ENCODE peak calls at places on chromosomes 1 and 21, in nine cellular contexts. One of them, this sample, is unnamed.

GRCh38 chr1:225769687-225770086 is 7.9 kb upstream of the SRP9 start:
- DNase-seq in AG04450: no peak
- DNase-seq in glomerular endothelial cell: no peak
- DNase-seq in fibroblast of lung: no peak
- DNase-seq in NCI-H69: no peak
- DNase-seq in M059J: no peak
- DNase-seq in PC-3: no peak
- DNase-seq in T-cell: no peak
- DNase-seq in stimulated activated naive CD8-positive, alpha-beta T cell treated with anti-CD3 and anti-CD28 coated beads, Interleukin-15, Interleukin-2, amounts not matched to agents 100 U/mL and 50 U/mL, for 24 hours: no peak
- DNase-seq in this sample: peak

GRCh38 chr21:45756669-45757068 is 113.1 kb downstream of the PCBP3 start:
- DNase-seq in M059J: no peak
- DNase-seq in glomerular endothelial cell: no peak
- DNase-seq in T-cell: no peak
- DNase-seq in fibroblast of lung: no peak
- DNase-seq in NCI-H69: no peak
- DNase-seq in PC-3: no peak
- DNase-seq in AG04450: no peak
- DNase-seq in stimulated activated naive CD8-positive, alpha-beta T cell treated with anti-CD3 and anti-CD28 coated beads, Interleukin-15, Interleukin-2, amounts not matched to agents 100 U/mL and 50 U/mL, for 24 hours: no peak
- DNase-seq in this sample: no peak

GRCh38 chr1:3219005-3219724 is 150.2 kb downstream of the PRDM16 start:
- DNase-seq in fibroblast of lung: peak
- DNase-seq in glomerular endothelial cell: no peak
- DNase-seq in T-cell: no peak
- DNase-seq in PC-3: peak
- DNase-seq in AG04450: no peak
- DNase-seq in stimulated activated naive CD8-positive, alpha-beta T cell treated with anti-CD3 and anti-CD28 coated beads, Interleukin-15, Interleukin-2, amounts not matched to agents 100 U/mL and 50 U/mL, for 24 hours: no peak
- DNase-seq in M059J: peak
- DNase-seq in NCI-H69: no peak
- DNase-seq in this sample: peak

GRCh38 chr21:32603131-32603530 is 9.0 kb downstream of the CFAP298 start:
- DNase-seq in NCI-H69: peak
- DNase-seq in T-cell: no peak
- DNase-seq in glomerular endothelial cell: no peak
- DNase-seq in PC-3: no peak
- DNase-seq in AG04450: no peak
- DNase-seq in fibroblast of lung: no peak
- DNase-seq in stimulated activated naive CD8-positive, alpha-beta T cell treated with anti-CD3 and anti-CD28 coated beads, Interleukin-15, Interleukin-2, amounts not matched to agents 100 U/mL and 50 U/mL, for 24 hours: no peak
- DNase-seq in M059J: no peak
- DNase-seq in this sample: no peak

GRCh38 chr1:24149854-24150227 is 6.9 kb upstream of the IL22RA1 start:
- DNase-seq in stimulated activated naive CD8-positive, alpha-beta T cell treated with anti-CD3 and anti-CD28 coated beads, Interleukin-15, Interleukin-2, amounts not matched to agents 100 U/mL and 50 U/mL, for 24 hours: peak
- DNase-seq in NCI-H69: no peak
- DNase-seq in fibroblast of lung: peak
- DNase-seq in PC-3: peak
- DNase-seq in glomerular endothelial cell: no peak
- DNase-seq in AG04450: no peak
- DNase-seq in T-cell: no peak
- DNase-seq in M059J: peak
- DNase-seq in this sample: no peak

GRCh38 chr1:107782192-107782845 is 182.7 kb downstream of the VAV3 start:
- DNase-seq in glomerular endothelial cell: peak
- DNase-seq in PC-3: peak
- DNase-seq in T-cell: peak
- DNase-seq in stimulated activated naive CD8-positive, alpha-beta T cell treated with anti-CD3 and anti-CD28 coated beads, Interleukin-15, Interleukin-2, amounts not matched to agents 100 U/mL and 50 U/mL, for 24 hours: peak
- DNase-seq in NCI-H69: peak
- DNase-seq in M059J: peak
- DNase-seq in AG04450: peak
- DNase-seq in fibroblast of lung: peak
- DNase-seq in this sample: peak

GRCh38 chr1:242129103-242129502 is 130.2 kb upstream of the MAP1LC3C start:
- DNase-seq in NCI-H69: peak
- DNase-seq in T-cell: no peak
- DNase-seq in AG04450: no peak
- DNase-seq in PC-3: peak
- DNase-seq in glomerular endothelial cell: no peak
- DNase-seq in stimulated activated naive CD8-positive, alpha-beta T cell treated with anti-CD3 and anti-CD28 coated beads, Interleukin-15, Interleukin-2, amounts not matched to agents 100 U/mL and 50 U/mL, for 24 hours: no peak
- DNase-seq in M059J: peak
- DNase-seq in fibroblast of lung: peak
- DNase-seq in this sample: peak

GRCh38 chr1:44361478-44361877 is 6.4 kb upstream of the ERI3 start:
- DNase-seq in fibroblast of lung: no peak
- DNase-seq in M059J: peak
- DNase-seq in PC-3: peak
- DNase-seq in NCI-H69: peak
- DNase-seq in stimulated activated naive CD8-positive, alpha-beta T cell treated with anti-CD3 and anti-CD28 coated beads, Interleukin-15, Interleukin-2, amounts not matched to agents 100 U/mL and 50 U/mL, for 24 hours: no peak
- DNase-seq in AG04450: no peak
- DNase-seq in T-cell: no peak
- DNase-seq in glomerular endothelial cell: no peak
- DNase-seq in this sample: no peak

GRCh38 chr1:167529829-167530474 is 11.6 kb upstream of the CD247 start:
- DNase-seq in NCI-H69: peak
- DNase-seq in stimulated activated naive CD8-positive, alpha-beta T cell treated with anti-CD3 and anti-CD28 coated beads, Interleukin-15, Interleukin-2, amounts not matched to agents 100 U/mL and 50 U/mL, for 24 hours: no peak
- DNase-seq in T-cell: no peak
- DNase-seq in fibroblast of lung: peak
- DNase-seq in PC-3: no peak
- DNase-seq in M059J: peak
- DNase-seq in AG04450: no peak
- DNase-seq in glomerular endothelial cell: no peak
- DNase-seq in this sample: peak

GRCh38 chr1:204340137-204340536 is 19.6 kb downstream of the PLEKHA6 start:
- DNase-seq in T-cell: no peak
- DNase-seq in NCI-H69: peak
- DNase-seq in stimulated activated naive CD8-positive, alpha-beta T cell treated with anti-CD3 and anti-CD28 coated beads, Interleukin-15, Interleukin-2, amounts not matched to agents 100 U/mL and 50 U/mL, for 24 hours: no peak
- DNase-seq in M059J: no peak
- DNase-seq in PC-3: no peak
- DNase-seq in glomerular endothelial cell: no peak
- DNase-seq in AG04450: no peak
- DNase-seq in fibroblast of lung: no peak
- DNase-seq in this sample: no peak

GRCh38 chr1:196590959-196591358 is 17.3 kb downstream of the KCNT2 start:
- DNase-seq in T-cell: no peak
- DNase-seq in AG04450: no peak
- DNase-seq in stimulated activated naive CD8-positive, alpha-beta T cell treated with anti-CD3 and anti-CD28 coated beads, Interleukin-15, Interleukin-2, amounts not matched to agents 100 U/mL and 50 U/mL, for 24 hours: no peak
- DNase-seq in glomerular endothelial cell: no peak
- DNase-seq in PC-3: no peak
- DNase-seq in NCI-H69: no peak
- DNase-seq in fibroblast of lung: no peak
- DNase-seq in M059J: no peak
- DNase-seq in this sample: no peak

GRCh38 chr1:151327903-151328674 is 873 bp upstream of the PI4KB start:
- DNase-seq in fibroblast of lung: no peak
- DNase-seq in AG04450: no peak
- DNase-seq in NCI-H69: no peak
- DNase-seq in T-cell: no peak
- DNase-seq in stimulated activated naive CD8-positive, alpha-beta T cell treated with anti-CD3 and anti-CD28 coated beads, Interleukin-15, Interleukin-2, amounts not matched to agents 100 U/mL and 50 U/mL, for 24 hours: peak
- DNase-seq in glomerular endothelial cell: no peak
- DNase-seq in M059J: no peak
- DNase-seq in PC-3: no peak
- DNase-seq in this sample: no peak

GRCh38 chr1:53765656-53766055 is 26.7 kb upstream of the GLIS1 start:
- DNase-seq in M059J: peak
- DNase-seq in fibroblast of lung: peak
- DNase-seq in PC-3: no peak
- DNase-seq in stimulated activated naive CD8-positive, alpha-beta T cell treated with anti-CD3 and anti-CD28 coated beads, Interleukin-15, Interleukin-2, amounts not matched to agents 100 U/mL and 50 U/mL, for 24 hours: no peak
- DNase-seq in AG04450: no peak
- DNase-seq in T-cell: no peak
- DNase-seq in NCI-H69: peak
- DNase-seq in glomerular endothelial cell: peak
- DNase-seq in this sample: no peak

GRCh38 chr21:36792505-36792967 is 93.6 kb downstream of the SIM2 start:
- DNase-seq in AG04450: no peak
- DNase-seq in T-cell: no peak
- DNase-seq in fibroblast of lung: no peak
- DNase-seq in stimulated activated naive CD8-positive, alpha-beta T cell treated with anti-CD3 and anti-CD28 coated beads, Interleukin-15, Interleukin-2, amounts not matched to agents 100 U/mL and 50 U/mL, for 24 hours: no peak
- DNase-seq in M059J: peak
- DNase-seq in NCI-H69: peak
- DNase-seq in PC-3: peak
- DNase-seq in glomerular endothelial cell: no peak
- DNase-seq in this sample: no peak

GRCh38 chr1:85628791-85629531 is 48.4 kb downstream of the CCN1 start:
- DNase-seq in NCI-H69: peak
- DNase-seq in T-cell: no peak
- DNase-seq in fibroblast of lung: peak
- DNase-seq in PC-3: peak
- DNase-seq in M059J: peak
- DNase-seq in glomerular endothelial cell: no peak
- DNase-seq in stimulated activated naive CD8-positive, alpha-beta T cell treated with anti-CD3 and anti-CD28 coated beads, Interleukin-15, Interleukin-2, amounts not matched to agents 100 U/mL and 50 U/mL, for 24 hours: no peak
- DNase-seq in AG04450: peak
- DNase-seq in this sample: peak

GRCh38 chr1:214808845-214809460 is 206.0 kb downstream of the CENPF start:
- DNase-seq in PC-3: peak
- DNase-seq in NCI-H69: peak
- DNase-seq in M059J: peak
- DNase-seq in T-cell: no peak
- DNase-seq in glomerular endothelial cell: no peak
- DNase-seq in fibroblast of lung: peak
- DNase-seq in stimulated activated naive CD8-positive, alpha-beta T cell treated with anti-CD3 and anti-CD28 coated beads, Interleukin-15, Interleukin-2, amounts not matched to agents 100 U/mL and 50 U/mL, for 24 hours: no peak
- DNase-seq in AG04450: no peak
- DNase-seq in this sample: no peak

GRCh38 chr21:33993286-33994231 is 78.0 kb upstream of the ATP5PO start:
- DNase-seq in glomerular endothelial cell: no peak
- DNase-seq in PC-3: no peak
- DNase-seq in NCI-H69: peak
- DNase-seq in T-cell: no peak
- DNase-seq in AG04450: no peak
- DNase-seq in fibroblast of lung: no peak
- DNase-seq in stimulated activated naive CD8-positive, alpha-beta T cell treated with anti-CD3 and anti-CD28 coated beads, Interleukin-15, Interleukin-2, amounts not matched to agents 100 U/mL and 50 U/mL, for 24 hours: no peak
- DNase-seq in M059J: no peak
- DNase-seq in this sample: no peak

GRCh38 chr21:38142226-38142625 is 114.6 kb upstream of the KCNJ15 start:
- DNase-seq in M059J: peak
- DNase-seq in glomerular endothelial cell: no peak
- DNase-seq in T-cell: no peak
- DNase-seq in fibroblast of lung: no peak
- DNase-seq in stimulated activated naive CD8-positive, alpha-beta T cell treated with anti-CD3 and anti-CD28 coated beads, Interleukin-15, Interleukin-2, amounts not matched to agents 100 U/mL and 50 U/mL, for 24 hours: no peak
- DNase-seq in PC-3: no peak
- DNase-seq in AG04450: no peak
- DNase-seq in NCI-H69: peak
- DNase-seq in this sample: no peak

GRCh38 chr1:231202125-231202633 is 38.8 kb upstream of the GNPAT start:
- DNase-seq in AG04450: no peak
- DNase-seq in NCI-H69: no peak
- DNase-seq in fibroblast of lung: no peak
- DNase-seq in stimulated activated naive CD8-positive, alpha-beta T cell treated with anti-CD3 and anti-CD28 coated beads, Interleukin-15, Interleukin-2, amounts not matched to agents 100 U/mL and 50 U/mL, for 24 hours: no peak
- DNase-seq in T-cell: no peak
- DNase-seq in PC-3: no peak
- DNase-seq in glomerular endothelial cell: no peak
- DNase-seq in M059J: no peak
- DNase-seq in this sample: no peak

GRCh38 chr1:7339014-7339413 is 432.1 kb upstream of the VAMP3 start:
- DNase-seq in AG04450: no peak
- DNase-seq in NCI-H69: no peak
- DNase-seq in glomerular endothelial cell: no peak
- DNase-seq in M059J: no peak
- DNase-seq in stimulated activated naive CD8-positive, alpha-beta T cell treated with anti-CD3 and anti-CD28 coated beads, Interleukin-15, Interleukin-2, amounts not matched to agents 100 U/mL and 50 U/mL, for 24 hours: no peak
- DNase-seq in fibroblast of lung: peak
- DNase-seq in PC-3: no peak
- DNase-seq in T-cell: no peak
- DNase-seq in this sample: no peak

GRCh38 chr1:92951141-92951582 is 10.1 kb downstream of the DIPK1A start:
- DNase-seq in NCI-H69: peak
- DNase-seq in AG04450: no peak
- DNase-seq in T-cell: no peak
- DNase-seq in stimulated activated naive CD8-positive, alpha-beta T cell treated with anti-CD3 and anti-CD28 coated beads, Interleukin-15, Interleukin-2, amounts not matched to agents 100 U/mL and 50 U/mL, for 24 hours: no peak
- DNase-seq in glomerular endothelial cell: no peak
- DNase-seq in M059J: peak
- DNase-seq in PC-3: peak
- DNase-seq in fibroblast of lung: peak
- DNase-seq in this sample: peak

GRCh38 chr1:61448934-61449368 is 276.0 kb downstream of the TM2D1 start:
- DNase-seq in M059J: no peak
- DNase-seq in glomerular endothelial cell: no peak
- DNase-seq in stimulated activated naive CD8-positive, alpha-beta T cell treated with anti-CD3 and anti-CD28 coated beads, Interleukin-15, Interleukin-2, amounts not matched to agents 100 U/mL and 50 U/mL, for 24 hours: no peak
- DNase-seq in T-cell: no peak
- DNase-seq in AG04450: no peak
- DNase-seq in PC-3: no peak
- DNase-seq in fibroblast of lung: peak
- DNase-seq in NCI-H69: peak
- DNase-seq in this sample: no peak

GRCh38 chr1:201730611-201731010 is 98.3 kb upstream of the IPO9 start:
- DNase-seq in PC-3: no peak
- DNase-seq in AG04450: no peak
- DNase-seq in NCI-H69: no peak
- DNase-seq in glomerular endothelial cell: no peak
- DNase-seq in stimulated activated naive CD8-positive, alpha-beta T cell treated with anti-CD3 and anti-CD28 coated beads, Interleukin-15, Interleukin-2, amounts not matched to agents 100 U/mL and 50 U/mL, for 24 hours: no peak
- DNase-seq in fibroblast of lung: no peak
- DNase-seq in M059J: no peak
- DNase-seq in T-cell: no peak
- DNase-seq in this sample: peak

GRCh38 chr1:68168545-68169065 is 63.7 kb downstream of the WLS start:
- DNase-seq in NCI-H69: no peak
- DNase-seq in T-cell: no peak
- DNase-seq in glomerular endothelial cell: no peak
- DNase-seq in PC-3: no peak
- DNase-seq in M059J: no peak
- DNase-seq in stimulated activated naive CD8-positive, alpha-beta T cell treated with anti-CD3 and anti-CD28 coated beads, Interleukin-15, Interleukin-2, amounts not matched to agents 100 U/mL and 50 U/mL, for 24 hours: no peak
- DNase-seq in fibroblast of lung: peak
- DNase-seq in AG04450: no peak
- DNase-seq in this sample: no peak

GRCh38 chr1:155729031-155729898 is 40.4 kb downstream of the DAP3 start:
- DNase-seq in NCI-H69: peak
- DNase-seq in fibroblast of lung: peak
- DNase-seq in glomerular endothelial cell: peak
- DNase-seq in M059J: peak
- DNase-seq in AG04450: peak
- DNase-seq in PC-3: peak
- DNase-seq in T-cell: peak
- DNase-seq in stimulated activated naive CD8-positive, alpha-beta T cell treated with anti-CD3 and anti-CD28 coated beads, Interleukin-15, Interleukin-2, amounts not matched to agents 100 U/mL and 50 U/mL, for 24 hours: peak
- DNase-seq in this sample: peak

GRCh38 chr1:225813250-225813964 is 3.5 kb downstream of the EPHX1 start:
- DNase-seq in PC-3: peak
- DNase-seq in M059J: no peak
- DNase-seq in NCI-H69: peak
- DNase-seq in AG04450: no peak
- DNase-seq in stimulated activated naive CD8-positive, alpha-beta T cell treated with anti-CD3 and anti-CD28 coated beads, Interleukin-15, Interleukin-2, amounts not matched to agents 100 U/mL and 50 U/mL, for 24 hours: no peak
- DNase-seq in glomerular endothelial cell: no peak
- DNase-seq in fibroblast of lung: peak
- DNase-seq in T-cell: no peak
- DNase-seq in this sample: peak

GRCh38 chr1:219086956-219087469 is 86.7 kb upstream of the LYPLAL1 start:
- DNase-seq in PC-3: no peak
- DNase-seq in M059J: no peak
- DNase-seq in AG04450: no peak
- DNase-seq in stimulated activated naive CD8-positive, alpha-beta T cell treated with anti-CD3 and anti-CD28 coated beads, Interleukin-15, Interleukin-2, amounts not matched to agents 100 U/mL and 50 U/mL, for 24 hours: no peak
- DNase-seq in glomerular endothelial cell: no peak
- DNase-seq in T-cell: no peak
- DNase-seq in NCI-H69: no peak
- DNase-seq in fibroblast of lung: peak
- DNase-seq in this sample: no peak

GRCh38 chr1:34929497-34929852 is at the start of gene DLGAP3:
- DNase-seq in glomerular endothelial cell: no peak
- DNase-seq in stimulated activated naive CD8-positive, alpha-beta T cell treated with anti-CD3 and anti-CD28 coated beads, Interleukin-15, Interleukin-2, amounts not matched to agents 100 U/mL and 50 U/mL, for 24 hours: peak
- DNase-seq in M059J: peak
- DNase-seq in NCI-H69: peak
- DNase-seq in AG04450: no peak
- DNase-seq in fibroblast of lung: no peak
- DNase-seq in PC-3: no peak
- DNase-seq in T-cell: no peak
- DNase-seq in this sample: no peak

GRCh38 chr1:157145081-157145480 is 6.9 kb upstream of the ETV3 start:
- DNase-seq in NCI-H69: no peak
- DNase-seq in AG04450: no peak
- DNase-seq in glomerular endothelial cell: no peak
- DNase-seq in M059J: peak
- DNase-seq in PC-3: no peak
- DNase-seq in fibroblast of lung: no peak
- DNase-seq in stimulated activated naive CD8-positive, alpha-beta T cell treated with anti-CD3 and anti-CD28 coated beads, Interleukin-15, Interleukin-2, amounts not matched to agents 100 U/mL and 50 U/mL, for 24 hours: no peak
- DNase-seq in T-cell: no peak
- DNase-seq in this sample: no peak

GRCh38 chr1:28078680-28079626 is 9.5 kb downstream of the EYA3 start:
- DNase-seq in fibroblast of lung: peak
- DNase-seq in NCI-H69: peak
- DNase-seq in T-cell: no peak
- DNase-seq in glomerular endothelial cell: no peak
- DNase-seq in AG04450: no peak
- DNase-seq in PC-3: peak
- DNase-seq in M059J: peak
- DNase-seq in stimulated activated naive CD8-positive, alpha-beta T cell treated with anti-CD3 and anti-CD28 coated beads, Interleukin-15, Interleukin-2, amounts not matched to agents 100 U/mL and 50 U/mL, for 24 hours: no peak
- DNase-seq in this sample: no peak

GRCh38 chr1:221174598-221174997 is 295.4 kb downstream of the HLX start:
- DNase-seq in T-cell: no peak
- DNase-seq in M059J: no peak
- DNase-seq in PC-3: no peak
- DNase-seq in stimulated activated naive CD8-positive, alpha-beta T cell treated with anti-CD3 and anti-CD28 coated beads, Interleukin-15, Interleukin-2, amounts not matched to agents 100 U/mL and 50 U/mL, for 24 hours: no peak
- DNase-seq in NCI-H69: no peak
- DNase-seq in AG04450: no peak
- DNase-seq in glomerular endothelial cell: no peak
- DNase-seq in fibroblast of lung: no peak
- DNase-seq in this sample: no peak

This sample was measured in foreskin melanocyte.